ENCODE peak calls at places on chromosomes 4 and X, in ten cellular contexts. A, L, T, E, V, G, B, F, X and Y are unnamed samples.

GRCh38 chrX:48665991-48666390 is 17.6 kb upstream of the WAS start:
- DNase-seq in E (no peak), X (no peak), T (no peak), B (no peak), V (no peak), F (no peak), G (peak; percentile 10), L (no peak), A (no peak), Y (no peak)

GRCh38 chr4:38949416-38950051 is 81.9 kb downstream of the FAM114A1 start:
- DNase-seq in F (no peak), A (no peak), G (peak; percentile 43), L (no peak), E (no peak), B (peak; percentile 10), V (no peak), T (no peak), X (no peak), Y (no peak)

GRCh38 chr4:166657261-166657660 is 577.0 kb downstream of the SPOCK3 start:
- DNase-seq in B (no peak), F (no peak), A (no peak), T (no peak), V (no peak), L (no peak), E (no peak), G (peak; percentile 52), X (no peak), Y (peak; percentile 5)

GRCh38 chr4:81353861-81354260 is 117.8 kb downstream of the RASGEF1B start:
- DNase-seq in A (no peak), E (no peak), V (no peak), T (no peak), L (no peak), X (no peak), G (no peak), B (no peak), F (no peak), Y (no peak)

GRCh38 chr4:24753519-24753918 is 41.9 kb upstream of the SOD3 start:
- DNase-seq in B (no peak), L (no peak), V (no peak), A (peak; percentile 52), E (no peak), G (no peak), X (no peak), F (no peak), T (no peak), Y (no peak)

GRCh38 chr4:156377036-156377700 is 423.5 kb upstream of the CTSO start:
- DNase-seq in L (no peak), G (peak; percentile 52), V (no peak), E (no peak), A (no peak), F (no peak), X (no peak), T (no peak), B (no peak), Y (no peak)

GRCh38 chr4:167956676-167957075 is 135.7 kb upstream of the ANXA10 start:
- DNase-seq in E (no peak), V (no peak), L (no peak), F (no peak), A (no peak), T (no peak), G (peak; percentile 70), X (no peak), B (no peak), Y (no peak)

GRCh38 chr4:81039351-81040174 is 9.1 kb downstream of the BMP3 start:
- DNase-seq in X (no peak), L (no peak), V (no peak), B (no peak), G (no peak), A (peak; percentile 43), T (no peak), F (no peak), E (no peak), Y (no peak)

GRCh38 chr4:173357939-173358338 is 12.8 kb upstream of the SAP30 start:
- DNase-seq in E (no peak), T (no peak), A (no peak), X (no peak), B (no peak), G (no peak), V (no peak), L (no peak), F (no peak), Y (no peak)

GRCh38 chr4:173362666-173363065 is 8.1 kb upstream of the SAP30 start:
- DNase-seq in F (no peak), B (no peak), X (no peak), E (no peak), L (no peak), V (no peak), T (no peak), A (no peak), G (no peak), Y (no peak)

GRCh38 chr4:173365359-173365996 is 5.3 kb upstream of the SAP30 start:
- DNase-seq in L (no peak), A (no peak), X (no peak), F (no peak), G (no peak), V (no peak), B (no peak), T (no peak), E (no peak), Y (no peak)

DNA sequence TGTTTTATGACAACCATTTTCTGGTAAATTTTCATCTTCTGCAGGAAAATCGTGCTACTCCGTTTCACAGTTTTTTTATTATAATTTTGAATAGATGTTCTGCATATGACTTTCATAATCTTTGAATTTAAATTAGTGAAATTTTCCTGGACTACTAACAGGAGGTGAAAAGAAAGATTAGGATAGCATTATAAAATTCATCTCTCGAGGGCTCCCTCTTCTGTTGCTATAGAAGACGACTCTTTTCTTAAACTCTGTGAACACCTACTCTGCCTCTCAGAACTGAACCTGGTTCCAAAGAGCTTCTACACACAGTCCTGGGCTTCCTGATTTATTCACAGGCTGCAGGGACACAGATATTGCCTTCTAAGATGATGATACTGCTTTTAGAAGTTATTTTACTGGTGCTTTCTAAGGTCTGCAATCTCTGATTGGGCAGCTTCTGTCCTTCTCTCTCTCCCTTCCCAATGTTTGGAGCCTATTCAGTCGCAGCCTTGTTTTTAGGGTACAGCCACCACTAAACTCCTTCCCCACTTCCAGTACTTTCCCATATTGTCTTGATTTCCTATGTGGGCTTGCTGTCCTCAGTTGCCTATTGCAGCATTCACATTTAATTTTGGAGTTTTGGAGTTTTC is 10.1 kb upstream of the SAP30 start:
- DNase-seq in V (no peak), T (no peak), G (peak; percentile 45), L (no peak), X (no peak), F (no peak), A (no peak), B (no peak), E (no peak), Y (peak; percentile 46)
- TF ChIP-seq CTCF in V (peak; percentile 49), T (no peak), G (peak; percentile 46), L (no peak), X (peak; percentile 12), F (peak; percentile 18), A (no peak), B (no peak), E (no peak), Y (peak; percentile 62)

DNA sequence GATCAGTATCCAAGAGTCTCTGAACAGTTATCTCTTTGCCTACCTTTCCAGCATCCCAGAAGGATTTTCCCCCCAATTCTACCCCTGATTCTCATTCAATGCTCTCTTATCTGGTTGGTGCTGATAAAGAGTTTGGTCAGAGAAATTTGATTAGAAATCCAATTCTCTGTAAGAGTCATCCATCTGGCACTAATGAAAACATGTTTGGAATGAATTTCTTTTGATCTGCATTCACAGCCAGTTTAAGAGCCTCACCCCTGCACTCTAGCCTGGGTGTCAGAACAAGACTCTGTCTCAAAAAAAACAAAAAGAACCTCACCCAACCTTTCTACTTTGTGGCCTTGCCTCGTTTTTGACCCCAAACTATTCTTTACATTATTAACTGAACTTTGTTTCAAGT is 122.1 kb downstream of the MANBA start:
- DNase-seq in F (no peak), V (no peak), G (no peak), A (no peak), B (no peak), L (no peak), T (no peak), X (no peak), E (no peak), Y (no peak)
- TF ChIP-seq CTCF in F (no peak), V (no peak), G (no peak), A (no peak), B (no peak), L (no peak), T (no peak), X (no peak), E (no peak), Y (no peak)

GRCh38 chrX:17748684-17749083 is 11.4 kb downstream of the SCML1 start:
- DNase-seq in F (no peak), T (no peak), E (no peak), L (no peak), A (no peak), G (no peak), V (no peak), B (no peak), X (no peak), Y (no peak)

GRCh38 chrX:17741123-17741511 is 3.8 kb downstream of the SCML1 start:
- DNase-seq in V (no peak), F (no peak), G (no peak), L (no peak), A (no peak), B (no peak), E (no peak), T (no peak), X (no peak), Y (peak; percentile 27)

GRCh38 chrX:17747692-17748091 is 10.4 kb downstream of the SCML1 start:
- DNase-seq in X (no peak), B (no peak), L (no peak), F (no peak), A (no peak), V (no peak), E (no peak), T (no peak), G (no peak), Y (no peak)

GRCh38 chrX:17743913-17744312 is 6.6 kb downstream of the SCML1 start:
- DNase-seq in T (no peak), B (no peak), A (no peak), F (no peak), X (no peak), V (no peak), G (no peak), E (no peak), L (no peak), Y (no peak)

DNA sequence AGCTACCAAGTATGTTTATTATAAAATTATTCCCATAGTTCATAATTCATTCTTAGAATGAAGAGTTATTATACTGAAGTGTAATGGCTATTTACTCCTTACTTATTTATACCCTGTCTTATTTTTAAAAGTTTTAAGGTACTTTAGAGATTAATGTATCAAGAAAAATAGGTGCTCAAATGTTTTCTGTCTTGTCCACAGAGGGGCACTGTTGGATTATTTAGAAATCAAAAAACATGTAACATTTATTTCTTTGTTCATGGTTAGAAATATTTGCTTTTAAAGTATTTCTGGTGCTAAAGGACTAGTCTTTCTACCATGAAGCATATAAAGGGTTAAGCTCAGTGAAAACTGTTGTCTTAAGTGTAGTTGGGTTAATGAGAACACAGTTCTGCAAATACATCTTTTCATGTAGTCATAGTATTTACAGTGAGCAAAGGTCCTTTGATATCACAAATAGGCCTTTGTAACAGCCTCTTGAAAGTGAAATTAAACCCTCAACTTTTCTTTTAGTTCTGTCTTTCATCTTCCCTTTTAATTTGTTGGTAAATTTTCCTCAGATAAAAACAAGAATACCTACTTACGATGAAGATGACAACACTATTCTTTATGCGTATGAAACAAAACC is 7.7 kb downstream of the SCML1 start:
- DNase-seq in X (no peak), E (no peak), F (no peak), L (no peak), G (no peak), A (no peak), V (no peak), T (no peak), B (no peak), Y (no peak)
- TF ChIP-seq CTCF in X (no peak), E (no peak), F (peak; percentile 27), L (peak; percentile 27), G (peak; percentile 22), A (peak; percentile 17), V (peak; percentile 33), T (peak; percentile 29), B (peak; percentile 40), Y (peak; percentile 59)

GRCh38 chrX:13658602-13659001 is 5.7 kb downstream of the TCEANC start:
- DNase-seq in A (peak; percentile 23), E (peak; percentile 22), X (peak; percentile 49), L (peak; percentile 38), V (peak; percentile 58), B (no peak), F (no peak), G (peak; percentile 69), T (no peak), Y (peak; percentile 72)
- TF ChIP-seq CTCF in A (peak; percentile 44), E (peak; percentile 29), X (peak; percentile 61), L (peak; percentile 54), V (peak; percentile 72), B (peak; percentile 48), F (peak; percentile 75), G (peak; percentile 59), T (peak; percentile 59), Y (peak; percentile 75)